ENCODE peak calls at places on chromosomes 2 and 18, in seven cellular contexts. One of them, this sample, is unnamed.
A peak's percentile ranks its signal among the peaks of the same experiment; 100 is the strongest.

GRCh38 chr2:69514406-69514805 is 77.2 kb upstream of the NFU1 start:
- DNase-seq in stimulated activated CD4-positive, alpha-beta T cell treated with anti-CD3 and anti-CD28 coated beads, Interleukin-4, amount 100 ng/mL, for 4 hours: no peak
- DNase-seq in activated CD8-positive, alpha-beta memory T cell treated with anti-CD3 and anti-CD28 coated beads for 24 hours: no peak
- DNase-seq in NCI-H2029: no peak
- DNase-seq in thoracic aorta: no peak
- DNase-seq in keratinocyte: no peak
- DNase-seq in heart left ventricle: no peak
- DNase-seq in this sample: no peak

GRCh38 chr2:231565915-231566594 is 26.6 kb upstream of the TEX44 start:
- DNase-seq in heart left ventricle: no peak
- DNase-seq in keratinocyte: no peak
- DNase-seq in activated CD8-positive, alpha-beta memory T cell treated with anti-CD3 and anti-CD28 coated beads for 24 hours: no peak
- DNase-seq in stimulated activated CD4-positive, alpha-beta T cell treated with anti-CD3 and anti-CD28 coated beads, Interleukin-4, amount 100 ng/mL, for 4 hours: no peak
- DNase-seq in thoracic aorta: no peak
- DNase-seq in NCI-H2029: no peak
- DNase-seq in this sample: no peak

GRCh38 chr2:168583064-168583709 is 127.1 kb downstream of the CERS6 start:
- DNase-seq in heart left ventricle: no peak
- DNase-seq in NCI-H2029: no peak
- DNase-seq in stimulated activated CD4-positive, alpha-beta T cell treated with anti-CD3 and anti-CD28 coated beads, Interleukin-4, amount 100 ng/mL, for 4 hours: no peak
- DNase-seq in keratinocyte: no peak
- DNase-seq in thoracic aorta: no peak
- DNase-seq in activated CD8-positive, alpha-beta memory T cell treated with anti-CD3 and anti-CD28 coated beads for 24 hours: no peak
- DNase-seq in this sample: no peak

GRCh38 chr2:242041816-242042215 is 172.3 kb downstream of the RTP5 start:
- DNase-seq in NCI-H2029: no peak
- DNase-seq in stimulated activated CD4-positive, alpha-beta T cell treated with anti-CD3 and anti-CD28 coated beads, Interleukin-4, amount 100 ng/mL, for 4 hours: no peak
- DNase-seq in keratinocyte: no peak
- DNase-seq in heart left ventricle: no peak
- DNase-seq in activated CD8-positive, alpha-beta memory T cell treated with anti-CD3 and anti-CD28 coated beads for 24 hours: no peak
- DNase-seq in thoracic aorta: no peak
- DNase-seq in this sample: no peak

GRCh38 chr2:43327119-43327518 is 100.7 kb upstream of the ZFP36L2 start:
- DNase-seq in NCI-H2029: no peak
- DNase-seq in heart left ventricle: no peak
- DNase-seq in stimulated activated CD4-positive, alpha-beta T cell treated with anti-CD3 and anti-CD28 coated beads, Interleukin-4, amount 100 ng/mL, for 4 hours: no peak
- DNase-seq in keratinocyte: no peak
- DNase-seq in activated CD8-positive, alpha-beta memory T cell treated with anti-CD3 and anti-CD28 coated beads for 24 hours: no peak
- DNase-seq in thoracic aorta: no peak
- DNase-seq in this sample: no peak

GRCh38 chr18:75247041-75247551 is 36.5 kb downstream of the TSHZ1 start:
- DNase-seq in activated CD8-positive, alpha-beta memory T cell treated with anti-CD3 and anti-CD28 coated beads for 24 hours: peak; percentile 63
- DNase-seq in NCI-H2029: no peak
- DNase-seq in stimulated activated CD4-positive, alpha-beta T cell treated with anti-CD3 and anti-CD28 coated beads, Interleukin-4, amount 100 ng/mL, for 4 hours: no peak
- DNase-seq in thoracic aorta: no peak
- DNase-seq in heart left ventricle: no peak
- DNase-seq in keratinocyte: no peak
- DNase-seq in this sample: no peak

GRCh38 chr2:158191569-158191968 is 89.9 kb downstream of the UPP2 start:
- DNase-seq in activated CD8-positive, alpha-beta memory T cell treated with anti-CD3 and anti-CD28 coated beads for 24 hours: no peak
- DNase-seq in stimulated activated CD4-positive, alpha-beta T cell treated with anti-CD3 and anti-CD28 coated beads, Interleukin-4, amount 100 ng/mL, for 4 hours: no peak
- DNase-seq in thoracic aorta: no peak
- DNase-seq in heart left ventricle: peak; percentile 10
- DNase-seq in NCI-H2029: no peak
- DNase-seq in keratinocyte: no peak
- DNase-seq in this sample: no peak

GRCh38 chr2:25570161-25570840 is 103.1 kb downstream of the DTNB start:
- DNase-seq in activated CD8-positive, alpha-beta memory T cell treated with anti-CD3 and anti-CD28 coated beads for 24 hours: no peak
- DNase-seq in keratinocyte: no peak
- DNase-seq in thoracic aorta: no peak
- DNase-seq in heart left ventricle: no peak
- DNase-seq in NCI-H2029: no peak
- DNase-seq in stimulated activated CD4-positive, alpha-beta T cell treated with anti-CD3 and anti-CD28 coated beads, Interleukin-4, amount 100 ng/mL, for 4 hours: no peak
- DNase-seq in this sample: no peak

GRCh38 chr18:9661564-9661963 is 46.5 kb upstream of the RAB31 start:
- DNase-seq in keratinocyte: no peak
- DNase-seq in stimulated activated CD4-positive, alpha-beta T cell treated with anti-CD3 and anti-CD28 coated beads, Interleukin-4, amount 100 ng/mL, for 4 hours: no peak
- DNase-seq in NCI-H2029: no peak
- DNase-seq in heart left ventricle: no peak
- DNase-seq in thoracic aorta: no peak
- DNase-seq in activated CD8-positive, alpha-beta memory T cell treated with anti-CD3 and anti-CD28 coated beads for 24 hours: no peak
- DNase-seq in this sample: peak; percentile 40

GRCh38 chr2:47559079-47559684 is 156.2 kb downstream of the MSH2 start:
- DNase-seq in heart left ventricle: no peak
- DNase-seq in keratinocyte: no peak
- DNase-seq in activated CD8-positive, alpha-beta memory T cell treated with anti-CD3 and anti-CD28 coated beads for 24 hours: no peak
- DNase-seq in thoracic aorta: no peak
- DNase-seq in NCI-H2029: no peak
- DNase-seq in stimulated activated CD4-positive, alpha-beta T cell treated with anti-CD3 and anti-CD28 coated beads, Interleukin-4, amount 100 ng/mL, for 4 hours: no peak
- DNase-seq in this sample: no peak

GRCh38 chr2:132400169-132400900 is 16.3 kb upstream of the GPR39 start:
- DNase-seq in keratinocyte: no peak
- DNase-seq in activated CD8-positive, alpha-beta memory T cell treated with anti-CD3 and anti-CD28 coated beads for 24 hours: no peak
- DNase-seq in NCI-H2029: no peak
- DNase-seq in stimulated activated CD4-positive, alpha-beta T cell treated with anti-CD3 and anti-CD28 coated beads, Interleukin-4, amount 100 ng/mL, for 4 hours: no peak
- DNase-seq in thoracic aorta: no peak
- DNase-seq in heart left ventricle: no peak
- DNase-seq in this sample: no peak

GRCh38 chr18:51120809-51121596 is 76.5 kb downstream of the MEX3C start:
- DNase-seq in stimulated activated CD4-positive, alpha-beta T cell treated with anti-CD3 and anti-CD28 coated beads, Interleukin-4, amount 100 ng/mL, for 4 hours: no peak
- DNase-seq in thoracic aorta: no peak
- DNase-seq in keratinocyte: no peak
- DNase-seq in activated CD8-positive, alpha-beta memory T cell treated with anti-CD3 and anti-CD28 coated beads for 24 hours: peak; percentile 49
- DNase-seq in NCI-H2029: no peak
- DNase-seq in heart left ventricle: no peak
- DNase-seq in this sample: no peak

GRCh38 chr18:35818353-35818667 is 154.2 kb upstream of the RMP24 start:
- DNase-seq in activated CD8-positive, alpha-beta memory T cell treated with anti-CD3 and anti-CD28 coated beads for 24 hours: no peak
- DNase-seq in NCI-H2029: no peak
- DNase-seq in keratinocyte: no peak
- DNase-seq in stimulated activated CD4-positive, alpha-beta T cell treated with anti-CD3 and anti-CD28 coated beads, Interleukin-4, amount 100 ng/mL, for 4 hours: no peak
- DNase-seq in heart left ventricle: no peak
- DNase-seq in thoracic aorta: no peak
- DNase-seq in this sample: no peak

GRCh38 chr2:39488450-39488849 is 51.4 kb upstream of the MAP4K3 start:
- DNase-seq in keratinocyte: no peak
- DNase-seq in stimulated activated CD4-positive, alpha-beta T cell treated with anti-CD3 and anti-CD28 coated beads, Interleukin-4, amount 100 ng/mL, for 4 hours: no peak
- DNase-seq in thoracic aorta: no peak
- DNase-seq in heart left ventricle: no peak
- DNase-seq in NCI-H2029: no peak
- DNase-seq in activated CD8-positive, alpha-beta memory T cell treated with anti-CD3 and anti-CD28 coated beads for 24 hours: no peak
- DNase-seq in this sample: no peak

GRCh38 chr2:234258562-234259141 is 208.2 kb downstream of the SPP2 start:
- DNase-seq in stimulated activated CD4-positive, alpha-beta T cell treated with anti-CD3 and anti-CD28 coated beads, Interleukin-4, amount 100 ng/mL, for 4 hours: no peak
- DNase-seq in heart left ventricle: no peak
- DNase-seq in NCI-H2029: no peak
- DNase-seq in keratinocyte: peak; percentile 94
- DNase-seq in activated CD8-positive, alpha-beta memory T cell treated with anti-CD3 and anti-CD28 coated beads for 24 hours: no peak
- DNase-seq in thoracic aorta: no peak
- DNase-seq in this sample: no peak

GRCh38 chr2:134231296-134231964 is 22.4 kb upstream of the MGAT5 start:
- DNase-seq in thoracic aorta: no peak
- DNase-seq in keratinocyte: no peak
- DNase-seq in NCI-H2029: no peak
- DNase-seq in heart left ventricle: no peak
- DNase-seq in activated CD8-positive, alpha-beta memory T cell treated with anti-CD3 and anti-CD28 coated beads for 24 hours: no peak
- DNase-seq in stimulated activated CD4-positive, alpha-beta T cell treated with anti-CD3 and anti-CD28 coated beads, Interleukin-4, amount 100 ng/mL, for 4 hours: no peak
- DNase-seq in this sample: no peak

This sample was measured in vagina.